ENCODE peak calls at places on chromosomes 1 and 21, in ten cellular contexts. Y is mesothelial cell of epicardium, F is MM.1S, W is HFF-Myc, M is right lobe of liver, N is gastrocnemius medialis, V is psoas muscle, O is neural progenitor cell, Z is glutamatergic neuron, S is heart right ventricle. Q is an unnamed sample.
A peak's percentile ranks its signal among the peaks of the same experiment; 100 is the strongest.

GRCh38 chr1:116919802-116920201 is 10.1 kb downstream of the PTGFRN start:
- DNase-seq in Y (no peak), F (no peak), W (no peak), M (no peak), N (no peak), V (no peak), O (no peak), Z (no peak), S (peak; percentile 22), Q (no peak)

GRCh38 chr1:247064309-247064708 is 14.3 kb downstream of the ZNF670 start:
- DNase-seq in Y (no peak), F (no peak), W (no peak), M (no peak), N (no peak), V (no peak), O (no peak), Z (no peak), S (no peak), Q (no peak)

GRCh38 chr21:31912501-31912900 is 39.7 kb downstream of the HUNK start:
- DNase-seq in Y (no peak), F (no peak), W (no peak), M (no peak), N (no peak), V (no peak), O (no peak), Z (no peak), S (no peak), Q (no peak)

GRCh38 chr1:220300442-220301121 is 28.3 kb upstream of the RAB3GAP2 start:
- DNase-seq in Y (peak; percentile 70), F (peak; percentile 58), W (peak; percentile 83), M (peak; percentile 26), N (peak; percentile 56), V (peak; percentile 63), O (peak; percentile 39), Z (peak; percentile 43), S (peak; percentile 42), Q (peak; percentile 36)

GRCh38 chr1:205274041-205274691 is 46.4 kb downstream of the TMCC2 start:
- DNase-seq in Y (no peak), F (no peak), W (no peak), M (no peak), N (no peak), V (no peak), O (no peak), Z (no peak), S (no peak), Q (no peak)

GRCh38 chr1:221663321-221663720 is 78.6 kb downstream of the DUSP10 start:
- DNase-seq in Y (no peak), F (no peak), W (no peak), M (no peak), N (no peak), V (no peak), O (no peak), Z (no peak), S (no peak), Q (no peak)

GRCh38 chr1:37113285-37113684 is 79.0 kb upstream of the GRIK3 start:
- DNase-seq in Y (no peak), F (no peak), W (no peak), M (no peak), N (no peak), V (no peak), O (no peak), Z (no peak), S (no peak), Q (no peak)

GRCh38 chr21:25788677-25789076 is 53.9 kb downstream of the GABPA start:
- DNase-seq in Y (no peak), F (no peak), W (no peak), M (no peak), N (no peak), V (no peak), O (no peak), Z (no peak), S (no peak), Q (no peak)

GRCh38 chr1:94463765-94464330 is 45.7 kb downstream of the ABCD3 start:
- DNase-seq in Y (no peak), F (peak; percentile 11), W (peak; percentile 29), M (no peak), N (no peak), V (no peak), O (peak; percentile 15), Z (no peak), S (no peak), Q (no peak)

GRCh38 chr1:160093624-160094290 is 4.7 kb downstream of the IGSF8 start:
- DNase-seq in Y (no peak), F (no peak), W (no peak), M (no peak), N (no peak), V (no peak), O (no peak), Z (no peak), S (no peak), Q (no peak)

GRCh38 chr1:6770727-6771567 is 14.3 kb upstream of the CAMTA1 start:
- DNase-seq in Y (peak; percentile 41), F (no peak), W (no peak), M (no peak), N (no peak), V (no peak), O (peak; percentile 23), Z (no peak), S (no peak), Q (no peak)

GRCh38 chr1:15418811-15419515 is 9.3 kb downstream of the EFHD2 start:
- DNase-seq in Y (peak; percentile 64), F (no peak), W (no peak), M (no peak), N (no peak), V (no peak), O (no peak), Z (no peak), S (no peak), Q (no peak)

GRCh38 chr1:162168935-162169545 is 99.5 kb downstream of the NOS1AP start:
- DNase-seq in Y (no peak), F (no peak), W (peak; percentile 50), M (no peak), N (no peak), V (no peak), O (peak; percentile 70), Z (no peak), S (no peak), Q (no peak)

DNA sequence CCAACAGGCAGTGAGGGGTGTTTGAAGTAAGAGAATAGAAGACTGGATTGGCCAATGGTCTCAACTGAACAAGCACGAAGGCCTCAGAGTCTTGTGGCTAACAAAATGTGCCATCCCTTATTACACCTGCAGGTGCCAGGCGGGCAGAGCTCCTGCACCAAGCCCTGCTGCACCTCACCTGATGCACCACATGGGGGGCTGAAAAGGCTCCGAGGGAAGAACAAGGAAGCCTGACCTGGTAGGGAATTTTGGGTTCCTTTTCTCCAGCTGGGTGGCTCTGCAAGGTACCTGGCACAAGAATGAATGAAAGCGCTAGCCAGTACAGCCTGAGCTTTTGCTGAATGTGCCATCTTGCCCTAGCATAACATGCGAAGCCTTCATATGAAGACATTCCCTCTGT is 9.7 kb downstream of the HSD3B1 start:
- DNase-seq in Y (no peak), F (no peak), W (no peak), M (no peak), N (no peak), V (no peak), O (no peak), Z (no peak), S (no peak), Q (no peak)
- TF ChIP-seq CTCF in Y (no peak), F (no peak), W (no peak), M (no peak), N (no peak), V (no peak), O (no peak), Z (peak; percentile 9), S (no peak), Q (no peak)

GRCh38 chr21:45098867-45099266 is 24.5 kb downstream of the ADARB1 start:
- DNase-seq in Y (no peak), F (peak; percentile 44), W (no peak), M (no peak), N (no peak), V (no peak), O (peak; percentile 45), Z (no peak), S (no peak), Q (no peak)
- TF ChIP-seq CTCF in Y (no peak), F (peak; percentile 75), W (peak; percentile 46), M (peak; percentile 28), N (no peak), V (peak; percentile 33), O (peak; percentile 56), Z (no peak), S (no peak), Q (peak; percentile 42)

GRCh38 chr1:156928043-156928602 is 7.7 kb downstream of the LRRC71 start:
- DNase-seq in Y (no peak), F (no peak), W (no peak), M (no peak), N (no peak), V (no peak), O (no peak), Z (no peak), S (no peak), Q (no peak)
- TF ChIP-seq CTCF in Y (peak; percentile 4), F (no peak), W (no peak), M (no peak), N (no peak), V (no peak), O (no peak), Z (no peak), S (no peak), Q (peak; percentile 9)

DNA sequence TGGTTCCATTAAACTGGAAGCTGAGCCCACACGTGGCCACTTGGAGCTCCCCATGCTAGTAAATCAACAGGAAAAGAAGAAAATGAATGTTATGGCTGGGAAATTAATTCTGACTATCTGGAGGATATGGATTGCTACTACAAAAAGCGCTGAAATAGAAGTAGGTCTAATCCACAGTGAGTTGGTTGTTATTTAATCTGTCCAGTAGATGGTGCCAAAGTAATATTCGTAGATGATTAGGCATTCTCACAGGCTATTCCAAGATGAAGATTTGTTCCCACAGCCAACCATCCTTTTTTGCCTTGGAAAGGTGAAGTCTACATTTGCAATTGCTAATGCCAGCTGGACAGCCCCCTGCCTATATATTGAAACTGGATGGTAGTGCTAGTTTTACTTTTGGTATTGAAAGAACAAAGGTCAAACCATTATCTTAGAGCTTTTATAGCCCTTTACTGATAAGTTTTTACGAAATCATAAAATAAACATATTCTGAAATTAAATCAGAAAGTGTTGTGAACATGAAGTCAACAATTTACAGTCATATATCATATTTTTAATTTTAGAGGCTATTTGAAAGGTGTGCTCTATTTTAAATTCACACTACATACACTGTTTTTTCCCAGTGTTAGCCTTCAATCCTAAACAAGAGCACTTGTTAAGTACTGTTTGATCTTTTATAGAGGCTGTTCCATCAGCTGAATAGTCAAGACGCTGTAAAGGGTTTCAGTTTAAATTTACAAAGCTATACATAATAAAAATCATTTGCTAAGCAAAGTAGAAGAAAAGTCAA is 43.9 kb downstream of the RBM11 start:
- DNase-seq in Y (no peak), F (peak; percentile 18), W (peak; percentile 33), M (no peak), N (no peak), V (no peak), O (peak; percentile 69), Z (no peak), S (no peak), Q (no peak)
- TF ChIP-seq CTCF in Y (peak; percentile 68), F (peak; percentile 62), W (peak; percentile 35), M (peak; percentile 69), N (no peak), V (peak; percentile 67), O (peak; percentile 74), Z (peak; percentile 61), S (peak; percentile 27), Q (peak; percentile 79)

GRCh38 chr1:167052389-167052788 is 37.8 kb downstream of the GPA33 start:
- DNase-seq in Y (no peak), F (no peak), W (no peak), M (no peak), N (no peak), V (no peak), O (peak; percentile 56), Z (peak; percentile 47), S (no peak), Q (peak; percentile 22)
- TF ChIP-seq CTCF in Y (peak; percentile 19), F (peak; percentile 36), W (peak; percentile 38), M (peak; percentile 38), N (no peak), V (peak; percentile 13), O (peak; percentile 65), Z (peak; percentile 71), S (no peak), Q (peak; percentile 57)